ENCODE peak calls at places on chromosomes 16 and 17, in ten cellular contexts. B is psoas muscle, E is ovary, D is lung, C is neural progenitor cell, J is A549, V is left lung, G is tibial nerve, S is H1, Z is pancreas. M is an unnamed sample.

GRCh38 chr17:72463287-72464102 is 342.7 kb downstream of the SOX9 start:
- DNase-seq in S (no peak), Z (peak), J (no peak), G (no peak), C (no peak), B (no peak), E (no peak), V (no peak), D (no peak), M (no peak)

GRCh38 chr17:47240375-47240764 is 13.3 kb upstream of the ITGB3 start:
- DNase-seq in D (no peak), J (no peak), Z (no peak), E (no peak), C (no peak), B (no peak), V (no peak), S (no peak), G (no peak), M (no peak)

GRCh38 chr17:49076575-49077384 is 55.8 kb upstream of the B4GALNT2 start:
- DNase-seq in J (peak), G (no peak), S (no peak), V (no peak), D (no peak), C (no peak), B (no peak), E (no peak), Z (no peak), M (no peak)

GRCh38 chr17:35432176-35433074 is at the start of gene SLFN12:
- DNase-seq in Z (peak), B (peak), S (peak), V (peak), J (no peak), D (peak), E (peak), G (peak), C (peak), M (peak)

GRCh38 chr16:29925805-29926674 is at the start of gene KCTD13:
- DNase-seq in G (peak), D (peak), V (peak), Z (peak), E (peak), J (peak), B (peak), C (peak), S (peak), M (peak)

GRCh38 chr16:66480265-66481080 is 53.4 kb downstream of the BEAN1 start:
- DNase-seq in J (no peak), D (no peak), V (no peak), E (no peak), C (no peak), B (no peak), Z (no peak), S (no peak), G (no peak), M (no peak)

GRCh38 chr16:10922328-10923145 is 19.7 kb downstream of the DEXI start:
- DNase-seq in B (peak), S (no peak), G (peak), Z (no peak), V (peak), C (no peak), D (peak), E (no peak), J (no peak), M (peak)

GRCh38 chr16:57946181-57946801 is 24.6 kb downstream of the CNGB1 start:
- DNase-seq in E (no peak), C (no peak), G (no peak), J (no peak), B (no peak), D (no peak), V (no peak), S (no peak), Z (no peak), M (no peak)

GRCh38 chr17:30290696-30291570 is 811 bp downstream of the BLMH start:
- DNase-seq in V (no peak), J (peak), D (peak), C (peak), Z (peak), E (peak), B (peak), S (no peak), G (peak), M (no peak)

DNA sequence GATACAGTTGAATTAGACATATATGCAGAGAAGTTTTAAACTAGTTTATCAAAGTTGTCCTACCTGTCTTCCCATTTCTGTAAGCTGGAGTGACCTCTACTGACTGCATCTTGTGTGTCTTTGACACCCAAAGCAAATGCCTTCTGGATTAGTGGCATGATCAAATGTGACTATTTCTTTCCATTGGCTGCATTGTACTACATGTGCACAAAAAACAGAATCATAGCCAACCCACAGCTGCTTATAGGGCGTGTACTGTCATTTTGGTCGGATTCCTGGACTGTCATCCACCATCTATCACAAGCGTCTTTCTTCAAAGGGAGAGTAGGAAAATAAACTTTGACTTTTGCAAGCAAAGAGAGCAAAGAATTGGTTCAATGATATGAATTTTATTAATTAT is 310.6 kb downstream of the MAP2K6 start:
- DNase-seq in S (no peak), J (no peak), E (no peak), B (no peak), D (no peak), V (no peak), G (no peak), Z (no peak), C (no peak), M (no peak)
- TF ChIP-seq CTCF in S (no peak), J (no peak), E (no peak), B (no peak), D (no peak), V (no peak), G (no peak), Z (no peak), C (no peak), M (no peak)

DNA sequence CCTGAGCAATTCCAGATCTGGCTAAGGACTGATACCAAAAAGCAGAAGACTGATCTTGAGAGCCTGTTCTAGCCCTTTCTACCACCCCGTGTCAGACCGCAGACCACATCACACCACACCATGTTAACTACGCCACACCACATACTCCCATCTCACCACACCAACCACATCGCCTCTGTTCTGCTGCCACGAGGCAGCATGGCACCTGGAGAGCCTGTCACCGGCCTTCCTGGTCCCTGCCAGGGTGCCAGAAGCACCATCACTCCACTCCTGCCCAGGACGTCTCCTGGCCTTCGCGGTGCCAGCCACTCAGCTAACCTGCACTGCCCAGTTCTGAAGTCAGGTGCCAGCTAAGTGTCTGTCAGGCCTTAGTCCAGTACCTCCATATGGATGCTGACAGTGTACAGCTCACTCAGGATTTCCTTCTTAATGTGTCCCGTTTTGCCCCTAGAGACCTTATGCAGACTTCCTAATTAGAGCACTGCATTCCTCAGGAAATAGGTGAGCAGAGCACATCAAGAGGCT is 37.2 kb upstream of the BCAR1 start:
- DNase-seq in J (no peak), B (no peak), V (no peak), S (no peak), Z (no peak), E (no peak), D (no peak), C (no peak), G (no peak), M (no peak)
- H3K4me3 ChIP-seq in J (no peak), B (no peak), V (no peak), S (no peak), Z (no peak), E (no peak), D (no peak), C (no peak), G (no peak), M (no peak)

GRCh38 chr17:81080056-81080455 is 45.1 kb downstream of the BAIAP2 start:
- DNase-seq in C (no peak), D (no peak), B (no peak), Z (no peak), V (no peak), J (no peak), E (no peak), S (no peak), G (no peak), M (no peak)

GRCh38 chr17:81081619-81082176 is 46.7 kb downstream of the BAIAP2 start:
- DNase-seq in S (no peak), Z (no peak), G (no peak), J (no peak), V (no peak), B (no peak), D (no peak), E (no peak), C (no peak), M (no peak)

GRCh38 chr17:81083125-81083765 is 48.3 kb downstream of the BAIAP2 start:
- DNase-seq in C (no peak), V (peak), B (no peak), S (no peak), J (no peak), D (peak), Z (peak), E (no peak), G (no peak), M (no peak)

GRCh38 chr17:81082177-81083073 is 47.5 kb downstream of the BAIAP2 start:
- DNase-seq in V (peak), C (no peak), B (no peak), Z (no peak), G (no peak), J (no peak), E (no peak), D (peak), S (no peak), M (no peak)

DNA sequence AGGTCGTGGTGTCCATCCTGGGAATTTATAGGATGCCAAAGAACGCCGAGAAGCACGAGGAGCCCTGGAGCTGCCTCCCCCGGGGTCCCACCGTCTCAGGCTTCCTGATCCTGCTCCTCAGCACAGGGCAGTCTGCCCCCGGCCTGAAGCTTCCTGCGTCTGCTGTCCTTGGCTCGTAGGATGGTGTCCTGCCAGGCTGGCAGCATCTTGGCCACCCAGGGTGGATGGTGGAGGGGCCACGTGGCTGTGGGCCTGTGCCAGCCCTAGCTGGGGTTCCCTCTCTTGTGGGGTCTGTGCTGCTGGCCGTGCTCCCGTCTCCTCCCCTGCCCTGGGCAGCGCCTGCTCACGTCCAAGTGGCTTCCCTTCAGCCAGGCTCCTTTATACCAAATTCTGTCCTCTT is 46.3 kb downstream of the BAIAP2 start:
- DNase-seq in B (no peak), D (no peak), V (no peak), E (no peak), J (no peak), S (no peak), G (no peak), C (no peak), Z (no peak), M (no peak)
- H3K27ac ChIP-seq in B (no peak), D (peak), V (peak), E (no peak), J (no peak), S (no peak), G (peak), C (no peak), Z (no peak), M (peak)

GRCh38 chr17:42623732-42624596 is 14.5 kb downstream of the TUBG1 start:
- DNase-seq in C (no peak), B (peak), D (no peak), S (no peak), Z (peak), V (no peak), G (no peak), E (no peak), J (peak), M (no peak)
- TF ChIP-seq CTCF in C (no peak), B (peak), D (no peak), S (peak), Z (no peak), V (no peak), G (no peak), E (no peak), J (peak), M (no peak)

DNA sequence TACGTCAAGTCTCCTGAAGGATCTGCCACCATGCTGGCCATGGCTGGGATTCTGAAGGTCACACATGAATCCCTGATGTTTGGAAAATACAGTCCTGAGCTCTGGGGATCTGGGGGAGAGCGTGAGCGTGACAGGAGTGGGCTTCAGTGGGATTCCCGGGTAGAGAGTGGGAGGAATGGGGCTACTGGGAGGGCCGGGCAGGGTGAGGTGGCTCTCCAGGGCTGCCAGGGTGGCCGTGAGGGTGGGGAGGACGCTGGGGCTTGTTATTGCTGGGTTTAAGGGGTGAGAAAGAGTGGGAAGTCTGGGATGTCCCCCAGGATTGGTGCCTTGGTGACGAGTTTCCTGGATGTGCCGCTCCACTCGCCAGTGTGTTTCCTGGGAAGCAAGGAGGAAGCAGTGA is 31.3 kb downstream of the FOXL1 start:
- DNase-seq in V (no peak), E (no peak), G (no peak), C (no peak), S (no peak), B (no peak), J (no peak), D (no peak), Z (no peak), M (no peak)
- H3K4me3 ChIP-seq in V (no peak), E (no peak), G (no peak), C (no peak), S (no peak), B (no peak), J (no peak), D (no peak), Z (no peak), M (no peak)

GRCh38 chr16:75096730-75097129 is 19.9 kb downstream of the LDHD start:
- DNase-seq in E (no peak), G (no peak), Z (peak), J (no peak), V (peak), B (no peak), C (peak), D (peak), S (peak), M (no peak)
- H3K27ac ChIP-seq in E (peak), G (no peak), Z (no peak), J (no peak), V (peak), B (peak), C (no peak), D (peak), S (no peak), M (no peak)

DNA sequence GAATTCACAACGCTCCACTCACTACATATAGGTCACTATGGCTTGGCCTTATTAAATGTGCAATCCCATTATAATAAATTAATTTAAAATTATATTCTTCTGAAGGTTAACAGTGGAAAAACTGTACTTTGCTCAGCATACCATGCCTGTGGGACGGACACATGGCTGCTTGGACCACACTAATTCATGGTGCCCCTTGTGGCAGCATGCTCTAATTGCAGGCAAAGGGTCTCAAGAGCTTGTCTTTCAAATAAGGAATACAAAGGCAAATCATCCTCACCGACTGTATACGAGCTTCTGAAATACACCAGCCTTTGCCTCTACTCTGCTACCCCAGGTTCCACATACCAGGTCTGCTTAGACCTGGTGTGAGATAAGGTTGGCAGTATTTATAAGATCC is 11.7 kb downstream of the SMPD3 start:
- DNase-seq in C (peak), E (no peak), Z (no peak), G (no peak), D (no peak), V (no peak), J (peak), B (no peak), S (no peak), M (no peak)
- TF ChIP-seq CTCF in C (peak), E (no peak), Z (no peak), G (no peak), D (no peak), V (no peak), J (no peak), B (no peak), S (peak), M (no peak)

DNA sequence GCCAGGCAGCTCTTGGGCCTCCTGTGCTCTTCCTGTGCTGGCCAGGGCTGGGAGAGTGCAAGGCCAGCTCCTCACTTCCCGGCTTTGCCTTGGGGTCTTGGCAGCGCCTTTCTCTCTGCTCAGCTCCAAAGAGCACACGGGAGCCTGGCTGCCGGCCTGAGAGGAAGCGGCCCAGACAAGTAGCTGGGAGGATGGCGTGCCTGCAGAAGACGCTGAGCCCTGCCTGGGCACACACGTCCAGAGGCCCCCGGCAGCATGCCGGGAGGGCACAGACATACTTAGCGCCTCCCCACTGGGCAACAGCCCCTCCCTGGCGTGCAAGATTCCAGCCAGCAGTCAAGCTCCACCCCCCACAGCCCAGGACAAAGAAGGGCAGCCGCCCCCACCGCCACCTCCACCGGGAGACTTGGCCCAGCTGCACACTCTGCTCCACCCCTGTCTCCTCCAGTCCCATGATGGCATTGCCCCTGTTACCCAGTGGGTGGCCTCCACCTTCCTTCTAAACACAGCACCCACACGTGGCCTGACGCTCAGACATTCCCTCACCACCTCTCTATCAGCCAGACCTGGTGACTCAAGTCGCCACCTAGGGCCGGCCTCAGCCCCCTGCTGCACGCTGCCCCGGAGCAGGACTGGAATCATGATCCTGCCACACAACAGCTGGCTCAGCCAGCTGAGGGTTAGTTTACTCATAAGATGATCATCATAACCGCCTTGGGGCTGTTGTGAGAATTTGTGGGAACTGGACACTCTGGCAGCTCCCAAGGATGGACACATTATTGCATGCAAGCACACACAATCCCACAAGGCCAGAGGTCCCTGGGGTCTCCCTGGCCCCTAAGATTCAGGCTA is 12.4 kb downstream of the SGCA start:
- DNase-seq in G (no peak), C (peak), S (peak), E (peak), B (peak), V (peak), Z (peak), D (peak), J (peak), M (peak)
- H3K4me3 ChIP-seq in G (no peak), C (no peak), S (peak), E (no peak), B (peak), V (no peak), Z (no peak), D (no peak), J (no peak), M (no peak)